ENCODE peak calls at places on chromosome 19, in four cellular contexts. One of them, this sample, is unnamed.
A peak's percentile ranks its signal among the peaks of the same experiment; 100 is the strongest.

GRCh38 chr19:57293719-57294118 is 13.4 kb downstream of the ZNF460 start:
- DNase-seq in ACHN: no peak
- DNase-seq in colonic mucosa: no peak
- DNase-seq in epithelial cell of esophagus: no peak
- DNase-seq in this sample: no peak

GRCh38 chr19:45424191-45425058 is 708 bp upstream of the ERCC1 start:
- DNase-seq in ACHN: peak; percentile 91
- DNase-seq in colonic mucosa: peak; percentile 70
- DNase-seq in epithelial cell of esophagus: peak; percentile 96
- DNase-seq in this sample: peak; percentile 94

GRCh38 chr19:49422407-49423277 is 599 bp downstream of the PTH2 start:
- DNase-seq in ACHN: no peak
- DNase-seq in colonic mucosa: peak; percentile 34
- DNase-seq in epithelial cell of esophagus: peak; percentile 57
- DNase-seq in this sample: no peak

GRCh38 chr19:16252459-16253205 is 54.9 kb downstream of the AP1M1 start:
- DNase-seq in ACHN: no peak
- DNase-seq in colonic mucosa: peak; percentile 35
- DNase-seq in epithelial cell of esophagus: no peak
- DNase-seq in this sample: no peak

GRCh38 chr19:46602392-46603194 is 1.5 kb downstream of the CALM3 start:
- DNase-seq in ACHN: no peak
- DNase-seq in colonic mucosa: no peak
- DNase-seq in epithelial cell of esophagus: no peak
- DNase-seq in this sample: no peak

GRCh38 chr19:54473071-54473941 is at the start of gene CDC42EP5:
- DNase-seq in ACHN: peak; percentile 5
- DNase-seq in colonic mucosa: peak; percentile 88
- DNase-seq in epithelial cell of esophagus: peak; percentile 51
- DNase-seq in this sample: no peak

GRCh38 chr19:14369399-14370168 is 11.7 kb upstream of the ADGRE5 start:
- DNase-seq in ACHN: no peak
- DNase-seq in colonic mucosa: no peak
- DNase-seq in epithelial cell of esophagus: no peak
- DNase-seq in this sample: no peak

GRCh38 chr19:1407662-1408299 is 395 bp downstream of the DAZAP1 start:
- DNase-seq in ACHN: no peak
- DNase-seq in colonic mucosa: peak; percentile 42
- DNase-seq in epithelial cell of esophagus: peak; percentile 47
- DNase-seq in this sample: no peak

GRCh38 chr19:30160996-30161655 is 211.1 kb upstream of the ZNF536 start:
- DNase-seq in ACHN: no peak
- DNase-seq in colonic mucosa: peak; percentile 4
- DNase-seq in epithelial cell of esophagus: no peak
- DNase-seq in this sample: no peak

GRCh38 chr19:39411006-39411831 is 1.2 kb upstream of the PLEKHG2 start:
- DNase-seq in ACHN: peak; percentile 34
- DNase-seq in colonic mucosa: peak; percentile 84
- DNase-seq in epithelial cell of esophagus: peak; percentile 55
- DNase-seq in this sample: no peak

GRCh38 chr19:17775245-17775927 is 19.6 kb upstream of the B3GNT3 start:
- DNase-seq in ACHN: peak; percentile 52
- DNase-seq in colonic mucosa: peak; percentile 62
- DNase-seq in epithelial cell of esophagus: peak; percentile 43
- DNase-seq in this sample: no peak

GRCh38 chr19:14375582-14376291 is 5.5 kb upstream of the ADGRE5 start:
- DNase-seq in ACHN: no peak
- DNase-seq in colonic mucosa: no peak
- DNase-seq in epithelial cell of esophagus: no peak
- DNase-seq in this sample: no peak

GRCh38 chr19:33206261-33207039 is 12.3 kb downstream of the LRP3 start:
- DNase-seq in ACHN: no peak
- DNase-seq in colonic mucosa: no peak
- DNase-seq in epithelial cell of esophagus: no peak
- DNase-seq in this sample: no peak

GRCh38 chr19:41711376-41712261 is 3.2 kb downstream of the CEACAM5 start:
- DNase-seq in ACHN: no peak
- DNase-seq in colonic mucosa: peak; percentile 71
- DNase-seq in epithelial cell of esophagus: no peak
- DNase-seq in this sample: no peak

GRCh38 chr19:56764296-56764695 is 76.2 kb downstream of the PEG3 start:
- DNase-seq in ACHN: no peak
- DNase-seq in colonic mucosa: no peak
- DNase-seq in epithelial cell of esophagus: no peak
- DNase-seq in this sample: no peak

GRCh38 chr19:10270180-10270615 is 722 bp upstream of the ICAM1 start:
- DNase-seq in ACHN: no peak
- DNase-seq in colonic mucosa: peak; percentile 67
- DNase-seq in epithelial cell of esophagus: no peak
- DNase-seq in this sample: no peak

GRCh38 chr19:18227781-18228271 is 1.6 kb upstream of the PDE4C start:
- DNase-seq in ACHN: no peak
- DNase-seq in colonic mucosa: no peak
- DNase-seq in epithelial cell of esophagus: no peak
- DNase-seq in this sample: no peak

GRCh38 chr19:6060600-6061391 is 49.5 kb downstream of the RFX2 start:
- DNase-seq in ACHN: peak; percentile 76
- DNase-seq in colonic mucosa: peak; percentile 32
- DNase-seq in epithelial cell of esophagus: no peak
- DNase-seq in this sample: no peak

GRCh38 chr19:14611051-14611450 is 28.2 kb downstream of the CLEC17A start:
- DNase-seq in ACHN: no peak
- DNase-seq in colonic mucosa: no peak
- DNase-seq in epithelial cell of esophagus: no peak
- DNase-seq in this sample: no peak

GRCh38 chr19:3189702-3190469 is 4.2 kb downstream of the NCLN start:
- DNase-seq in ACHN: no peak
- DNase-seq in colonic mucosa: peak; percentile 73
- DNase-seq in epithelial cell of esophagus: no peak
- DNase-seq in this sample: no peak

GRCh38 chr19:48961051-48961649 is 4.0 kb upstream of the FTL start:
- DNase-seq in ACHN: no peak
- DNase-seq in colonic mucosa: no peak
- DNase-seq in epithelial cell of esophagus: no peak
- DNase-seq in this sample: no peak

GRCh38 chr19:18717601-18718000 is 34.1 kb downstream of the CRTC1 start:
- DNase-seq in ACHN: no peak
- DNase-seq in colonic mucosa: no peak
- DNase-seq in epithelial cell of esophagus: no peak
- DNase-seq in this sample: no peak

GRCh38 chr19:31261651-31262331 is 87.4 kb downstream of the TSHZ3 start:
- DNase-seq in ACHN: no peak
- DNase-seq in colonic mucosa: peak; percentile 9
- DNase-seq in epithelial cell of esophagus: no peak
- DNase-seq in this sample: no peak

GRCh38 chr19:47284324-47284899 is 9.7 kb downstream of the INAFM1 start:
- DNase-seq in ACHN: peak; percentile 50
- DNase-seq in colonic mucosa: peak; percentile 62
- DNase-seq in epithelial cell of esophagus: peak; percentile 66
- DNase-seq in this sample: no peak

GRCh38 chr19:46475976-46476375 is 4.6 kb upstream of the PNMA8A start:
- DNase-seq in ACHN: no peak
- DNase-seq in colonic mucosa: no peak
- DNase-seq in epithelial cell of esophagus: peak; percentile 36
- DNase-seq in this sample: no peak

This sample was measured in epithelial cell of prostate.